ENCODE peak calls at places on chromosomes 6 and 20, in seven cellular contexts. K is epithelial cell of esophagus, N is neural crest cell, L is astrocyte of the spinal cord, R is NCI-H1092, B is upper lobe of left lung, D is NT2/D1. C is an unnamed sample.

GRCh38 chr20:44021900-44022299 is 107.2 kb downstream of the TOX2 start:
- DNase-seq in B (no peak), K (no peak), R (no peak), L (no peak), D (no peak), N (no peak), C (no peak)

GRCh38 chr20:56702931-56703840 is 74.1 kb downstream of the TFAP2C start:
- DNase-seq in R (no peak), D (no peak), K (no peak), B (no peak), N (no peak), L (no peak), C (no peak)

GRCh38 chr20:6008254-6008653 is 45.6 kb downstream of the LRRN4 start:
- DNase-seq in L (peak), K (peak), N (no peak), R (no peak), B (peak), D (no peak), C (no peak)

GRCh38 chr6:6409397-6410030 is 89.1 kb upstream of the F13A1 start:
- DNase-seq in K (no peak), N (no peak), R (no peak), L (no peak), B (no peak), D (no peak), C (no peak)

GRCh38 chr6:65908065-65908464 is 201.0 kb upstream of the EYS start:
- DNase-seq in B (no peak), R (no peak), L (no peak), D (no peak), K (no peak), N (no peak), C (no peak)

GRCh38 chr6:50984135-50984534 is 165.5 kb downstream of the TFAP2B start:
- DNase-seq in B (no peak), R (no peak), N (no peak), D (no peak), K (no peak), L (no peak), C (no peak)

GRCh38 chr20:58645277-58645968 is 5.7 kb upstream of the STX16 start:
- DNase-seq in D (no peak), N (no peak), R (no peak), B (no peak), K (peak), L (peak), C (peak)

GRCh38 chr6:22411408-22412105 is 114.7 kb upstream of the PRL start:
- DNase-seq in K (no peak), R (no peak), D (no peak), L (peak), B (no peak), N (no peak), C (no peak)

GRCh38 chr6:123547216-123547978 is 89.4 kb downstream of the TRDN start:
- DNase-seq in D (no peak), N (no peak), L (no peak), B (no peak), K (no peak), R (no peak), C (no peak)

GRCh38 chr6:44096615-44097014 is 30.6 kb downstream of the MRPL14 start:
- DNase-seq in N (peak), B (peak), L (peak), D (no peak), K (peak), R (peak), C (no peak)